ENCODE peak calls at places on chromosomes 3 and 15, in four cellular contexts. One of them, this sample, is unnamed.

GRCh38 chr3:73530030-73530411 is 94.7 kb downstream of the PDZRN3 start:
- DNase-seq in uterus: peak; percentile 50
- DNase-seq in brain microvascular endothelial cell: peak; percentile 85
- DNase-seq in tibial artery: no peak
- DNase-seq in this sample: peak; percentile 87

GRCh38 chr3:27802425-27802824 is 80.3 kb upstream of the EOMES start:
- DNase-seq in tibial artery: no peak
- DNase-seq in uterus: no peak
- DNase-seq in brain microvascular endothelial cell: no peak
- DNase-seq in this sample: no peak

GRCh38 chr3:186107148-186108105 is 1.5 kb downstream of the ETV5 start:
- DNase-seq in uterus: peak; percentile 44
- DNase-seq in brain microvascular endothelial cell: peak; percentile 55
- DNase-seq in tibial artery: peak; percentile 70
- DNase-seq in this sample: no peak

GRCh38 chr15:66603301-66604179 is 37.7 kb upstream of the LCTL start:
- DNase-seq in tibial artery: peak; percentile 48
- DNase-seq in brain microvascular endothelial cell: peak; percentile 31
- DNase-seq in uterus: peak; percentile 37
- DNase-seq in this sample: no peak

GRCh38 chr3:70981252-70981933 is 602.1 kb downstream of the FOXP1 start:
- DNase-seq in uterus: no peak
- DNase-seq in tibial artery: no peak
- DNase-seq in brain microvascular endothelial cell: no peak
- DNase-seq in this sample: no peak

GRCh38 chr3:122958290-122958689 is 69.3 kb downstream of the SEMA5B start:
- DNase-seq in brain microvascular endothelial cell: no peak
- DNase-seq in uterus: no peak
- DNase-seq in tibial artery: no peak
- DNase-seq in this sample: no peak

GRCh38 chr3:169308654-169309325 is 354.7 kb downstream of the MECOM start:
- DNase-seq in tibial artery: no peak
- DNase-seq in uterus: no peak
- DNase-seq in brain microvascular endothelial cell: no peak
- DNase-seq in this sample: no peak

GRCh38 chr3:24300949-24301348 is 193.7 kb downstream of the THRB start:
- DNase-seq in uterus: no peak
- DNase-seq in tibial artery: no peak
- DNase-seq in brain microvascular endothelial cell: no peak
- DNase-seq in this sample: no peak

GRCh38 chr3:38028621-38029361 is 651 bp downstream of the PLCD1 start:
- DNase-seq in tibial artery: no peak
- DNase-seq in uterus: no peak
- DNase-seq in brain microvascular endothelial cell: no peak
- DNase-seq in this sample: no peak

GRCh38 chr3:53583161-53583690 is 88.8 kb downstream of the CACNA1D start:
- DNase-seq in tibial artery: no peak
- DNase-seq in uterus: no peak
- DNase-seq in brain microvascular endothelial cell: no peak
- DNase-seq in this sample: no peak

GRCh38 chr15:99090011-99090699 is 14.7 kb upstream of the SYNM start:
- DNase-seq in tibial artery: no peak
- DNase-seq in brain microvascular endothelial cell: no peak
- DNase-seq in uterus: no peak
- DNase-seq in this sample: no peak

GRCh38 chr15:29040367-29040745 is 154.6 kb downstream of the APBA2 start:
- DNase-seq in tibial artery: no peak
- DNase-seq in brain microvascular endothelial cell: peak; percentile 33
- DNase-seq in uterus: no peak
- DNase-seq in this sample: peak; percentile 52

GRCh38 chr3:69368129-69368741 is 17.7 kb downstream of the FRMD4B start:
- DNase-seq in uterus: no peak
- DNase-seq in brain microvascular endothelial cell: no peak
- DNase-seq in tibial artery: no peak
- DNase-seq in this sample: no peak

GRCh38 chr3:128504957-128505730 is 12.1 kb upstream of the GATA2 start:
- DNase-seq in brain microvascular endothelial cell: no peak
- DNase-seq in uterus: no peak
- DNase-seq in tibial artery: no peak
- DNase-seq in this sample: no peak

GRCh38 chr15:44427756-44428724 is 611 bp downstream of the CTDSPL2 start:
- DNase-seq in uterus: no peak
- DNase-seq in tibial artery: no peak
- DNase-seq in brain microvascular endothelial cell: no peak
- DNase-seq in this sample: no peak

GRCh38 chr15:50241684-50242450 is 23.7 kb downstream of the HDC start:
- DNase-seq in uterus: no peak
- DNase-seq in brain microvascular endothelial cell: peak; percentile 26
- DNase-seq in tibial artery: no peak
- DNase-seq in this sample: peak; percentile 12

GRCh38 chr3:55090310-55090709 is 162.5 kb upstream of the LRTM1 start:
- DNase-seq in tibial artery: no peak
- DNase-seq in uterus: no peak
- DNase-seq in brain microvascular endothelial cell: no peak
- DNase-seq in this sample: no peak

GRCh38 chr3:182904164-182904563 is 76.2 kb downstream of the DCUN1D1 start:
- DNase-seq in uterus: no peak
- DNase-seq in tibial artery: no peak
- DNase-seq in brain microvascular endothelial cell: no peak
- DNase-seq in this sample: no peak

GRCh38 chr3:129599607-129600006 is 6.9 kb downstream of the PLXND1 start:
- DNase-seq in uterus: peak; percentile 65
- DNase-seq in brain microvascular endothelial cell: peak; percentile 80
- DNase-seq in tibial artery: peak; percentile 77
- DNase-seq in this sample: no peak

GRCh38 chr3:119898478-119899177 is 116.7 kb downstream of the NR1I2 start:
- DNase-seq in tibial artery: no peak
- DNase-seq in uterus: no peak
- DNase-seq in brain microvascular endothelial cell: no peak
- DNase-seq in this sample: no peak

GRCh38 chr3:141261472-141262171 is 30.0 kb downstream of the PXYLP1 start:
- DNase-seq in uterus: no peak
- DNase-seq in brain microvascular endothelial cell: no peak
- DNase-seq in tibial artery: no peak
- DNase-seq in this sample: no peak

GRCh38 chr3:195609229-195609628 is 25.5 kb upstream of the APOD start:
- DNase-seq in uterus: no peak
- DNase-seq in brain microvascular endothelial cell: no peak
- DNase-seq in tibial artery: no peak
- DNase-seq in this sample: no peak

GRCh38 chr3:78178740-78179139 is 1138.8 kb downstream of the ROBO2 start:
- DNase-seq in brain microvascular endothelial cell: no peak
- DNase-seq in uterus: no peak
- DNase-seq in tibial artery: no peak
- DNase-seq in this sample: no peak

GRCh38 chr3:126522363-126522788 is 1.6 kb upstream of the CHST13 start:
- DNase-seq in brain microvascular endothelial cell: peak; percentile 30
- DNase-seq in tibial artery: peak; percentile 50
- DNase-seq in uterus: peak; percentile 42
- DNase-seq in this sample: no peak

GRCh38 chr3:166265153-166265552 is 427.9 kb upstream of the BCHE start:
- DNase-seq in tibial artery: no peak
- DNase-seq in brain microvascular endothelial cell: no peak
- DNase-seq in uterus: no peak
- DNase-seq in this sample: no peak

GRCh38 chr15:51046016-51046415 is 48.7 kb downstream of the TNFAIP8L3 start:
- DNase-seq in tibial artery: no peak
- DNase-seq in uterus: no peak
- DNase-seq in brain microvascular endothelial cell: no peak
- DNase-seq in this sample: no peak

GRCh38 chr3:44108481-44108880 is 133.2 kb upstream of the TOPAZ1 start:
- DNase-seq in tibial artery: no peak
- DNase-seq in uterus: no peak
- DNase-seq in brain microvascular endothelial cell: no peak
- DNase-seq in this sample: no peak

GRCh38 chr3:130457681-130458080 is 59.3 kb upstream of the COL6A6 start:
- DNase-seq in uterus: no peak
- DNase-seq in tibial artery: no peak
- DNase-seq in brain microvascular endothelial cell: no peak
- DNase-seq in this sample: no peak

GRCh38 chr3:195128255-195129071 is 142.5 kb downstream of the XXYLT1 start:
- DNase-seq in brain microvascular endothelial cell: peak; percentile 59
- DNase-seq in tibial artery: no peak
- DNase-seq in uterus: no peak
- DNase-seq in this sample: no peak

GRCh38 chr3:39378092-39378491 is 5.1 kb upstream of the SLC25A38 start:
- DNase-seq in tibial artery: no peak
- DNase-seq in brain microvascular endothelial cell: peak; percentile 16
- DNase-seq in uterus: no peak
- DNase-seq in this sample: no peak

GRCh38 chr3:192700885-192701284 is 26.5 kb downstream of the FGF12 start:
- DNase-seq in brain microvascular endothelial cell: no peak
- DNase-seq in uterus: no peak
- DNase-seq in tibial artery: no peak
- DNase-seq in this sample: no peak

GRCh38 chr15:42719051-42719450 is 17.9 kb downstream of the CDAN1 start:
- DNase-seq in tibial artery: no peak
- DNase-seq in brain microvascular endothelial cell: no peak
- DNase-seq in uterus: no peak
- DNase-seq in this sample: no peak

GRCh38 chr3:132721479-132722164 is 587 bp downstream of the NPHP3 start:
- DNase-seq in uterus: peak; percentile 60
- DNase-seq in tibial artery: peak; percentile 74
- DNase-seq in brain microvascular endothelial cell: peak; percentile 76
- DNase-seq in this sample: no peak
- TF ChIP-seq CTCF in uterus: peak; percentile 51
- TF ChIP-seq CTCF in tibial artery: peak; percentile 62
- TF ChIP-seq CTCF in brain microvascular endothelial cell: peak; percentile 57
- TF ChIP-seq CTCF in this sample: peak; percentile 51

GRCh38 chr3:79765854-79766253 is 1.9 kb downstream of the ROBO1 start:
- DNase-seq in uterus: no peak
- DNase-seq in tibial artery: no peak
- DNase-seq in brain microvascular endothelial cell: no peak
- DNase-seq in this sample: no peak
- H3K4me3 ChIP-seq in uterus: no peak overlapping the region
- H3K4me3 ChIP-seq in tibial artery: no peak overlapping the region
- H3K4me3 ChIP-seq in brain microvascular endothelial cell: peak overlapping the region; percentile 68
- H3K4me3 ChIP-seq in this sample: no peak overlapping the region

GRCh38 chr3:107855710-107856109 is 235.1 kb downstream of the CD47 start:
- DNase-seq in brain microvascular endothelial cell: peak; percentile 40
- DNase-seq in uterus: no peak
- DNase-seq in tibial artery: no peak
- DNase-seq in this sample: no peak
- TF ChIP-seq CTCF in brain microvascular endothelial cell: no peak
- TF ChIP-seq CTCF in uterus: no peak
- TF ChIP-seq CTCF in tibial artery: no peak
- TF ChIP-seq CTCF in this sample: no peak

DNA sequence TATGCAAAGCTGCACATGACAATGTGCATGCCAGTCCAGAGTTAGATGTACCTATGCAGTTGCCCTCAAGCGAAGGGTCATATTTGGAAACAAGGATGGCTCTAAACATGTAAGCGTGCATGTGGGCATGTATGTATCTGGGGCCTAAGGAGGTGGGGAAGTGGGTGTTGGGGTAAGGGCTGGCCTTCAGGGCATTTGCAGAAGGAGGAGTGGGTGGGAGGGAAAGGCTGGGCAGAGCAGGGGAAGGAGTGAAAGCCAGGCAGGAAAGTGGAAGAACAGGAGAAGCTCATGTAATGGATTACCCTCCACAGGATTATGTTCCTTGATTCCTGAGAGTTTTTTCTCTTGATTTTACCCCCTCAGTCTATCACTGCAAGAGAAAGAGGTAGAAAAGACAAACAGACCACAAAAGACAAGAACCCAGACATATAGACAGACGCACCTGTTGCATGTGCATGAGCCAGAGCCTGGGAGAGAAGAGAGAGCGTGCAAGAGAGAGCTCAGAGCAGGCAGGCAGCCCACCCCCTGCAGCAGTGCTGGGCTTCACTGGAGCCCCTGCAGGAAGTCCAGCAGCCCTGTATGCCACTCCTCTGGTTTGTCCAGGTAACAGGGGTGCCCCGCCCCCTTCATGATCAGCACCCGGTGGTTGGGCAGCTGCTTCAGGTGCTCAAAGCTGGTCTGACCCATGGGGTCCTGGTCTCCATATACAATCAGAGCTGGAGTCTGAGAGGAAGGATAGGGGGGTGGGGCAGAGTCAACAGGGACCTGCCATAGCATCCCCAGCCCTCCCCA is 1.8 kb upstream of the PCBP4 start:
- DNase-seq in brain microvascular endothelial cell: no peak
- DNase-seq in uterus: no peak
- DNase-seq in tibial artery: no peak
- DNase-seq in this sample: no peak
- H3K4me3 ChIP-seq in brain microvascular endothelial cell: no peak overlapping the region
- H3K4me3 ChIP-seq in uterus: no peak overlapping the region
- H3K4me3 ChIP-seq in tibial artery: no peak overlapping the region
- H3K4me3 ChIP-seq in this sample: no peak overlapping the region

GRCh38 chr3:57150097-57150496 is 15.1 kb downstream of the IL17RD start:
- DNase-seq in tibial artery: no peak
- DNase-seq in uterus: no peak
- DNase-seq in brain microvascular endothelial cell: no peak
- DNase-seq in this sample: no peak

GRCh38 chr3:57151021-57151449 is 14.1 kb downstream of the IL17RD start:
- DNase-seq in brain microvascular endothelial cell: peak; percentile 40
- DNase-seq in tibial artery: no peak
- DNase-seq in uterus: no peak
- DNase-seq in this sample: no peak

GRCh38 chr3:57152761-57153160 is 12.4 kb downstream of the IL17RD start:
- DNase-seq in uterus: no peak
- DNase-seq in tibial artery: no peak
- DNase-seq in brain microvascular endothelial cell: no peak
- DNase-seq in this sample: no peak

GRCh38 chr3:57154470-57154869 is 10.7 kb downstream of the IL17RD start:
- DNase-seq in brain microvascular endothelial cell: no peak
- DNase-seq in uterus: no peak
- DNase-seq in tibial artery: no peak
- DNase-seq in this sample: no peak

DNA sequence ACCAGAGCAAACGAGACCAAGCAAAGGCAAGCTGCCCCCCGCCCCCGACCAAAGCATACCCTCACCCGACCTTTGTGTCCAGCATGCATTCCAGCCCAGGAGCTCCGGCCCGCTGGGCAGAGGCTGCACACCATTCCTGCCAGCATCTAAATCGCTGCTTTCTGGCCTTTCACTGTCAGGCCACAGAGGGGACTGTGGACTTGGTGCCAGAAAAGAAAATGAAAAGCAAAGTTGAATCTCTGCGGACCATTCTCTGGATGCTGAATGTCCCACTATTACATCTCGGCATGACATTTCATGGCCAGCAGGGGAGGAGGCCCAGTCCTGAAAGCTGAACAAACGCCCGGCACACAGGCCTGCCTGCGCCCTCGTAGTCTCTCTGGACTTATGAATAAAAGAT is 13.0 kb downstream of the IL17RD start:
- DNase-seq in brain microvascular endothelial cell: no peak
- DNase-seq in tibial artery: peak; percentile 26
- DNase-seq in uterus: no peak
- DNase-seq in this sample: no peak
- TF ChIP-seq CTCF in brain microvascular endothelial cell: peak; percentile 60
- TF ChIP-seq CTCF in tibial artery: no peak
- TF ChIP-seq CTCF in uterus: peak; percentile 42
- TF ChIP-seq CTCF in this sample: no peak

GRCh38 chr15:63329567-63330350 is 51.9 kb downstream of the CA12 start:
- DNase-seq in uterus: no peak
- DNase-seq in brain microvascular endothelial cell: no peak
- DNase-seq in tibial artery: no peak
- DNase-seq in this sample: no peak
- H3K4me3 ChIP-seq in uterus: no peak overlapping the region
- H3K4me3 ChIP-seq in brain microvascular endothelial cell: no peak overlapping the region
- H3K4me3 ChIP-seq in tibial artery: no peak overlapping the region
- H3K4me3 ChIP-seq in this sample: no peak overlapping the region